ENCODE peak calls at places on chromosomes 4 and X, in seven cellular contexts. F, O, A, P, R, C and U are unnamed samples.

GRCh38 chrX:46665232-46666162 is 91.9 kb downstream of the CHST7 start:
- DNase-seq in F (no peak), O (no peak), A (no peak), P (no peak), R (no peak), C (no peak), U (no peak)

GRCh38 chrX:148271263-148271662 is 229.2 kb upstream of the AFF2 start:
- DNase-seq in F (no peak), O (no peak), A (no peak), P (no peak), R (no peak), C (no peak), U (no peak)

GRCh38 chrX:154603438-154604430 is 15.3 kb downstream of the CTAG1B start:
- DNase-seq in F (no peak), O (no peak), A (no peak), P (peak; percentile 42), R (no peak), C (no peak), U (no peak)

GRCh38 chrX:30570505-30570904 is 7.1 kb downstream of the TASL start:
- DNase-seq in F (peak; percentile 18), O (peak; percentile 2), A (no peak), P (peak; percentile 2), R (peak; percentile 15), C (no peak), U (no peak)

GRCh38 chr4:17475481-17475880 is 36.4 kb downstream of the QDPR start:
- DNase-seq in F (no peak), O (no peak), A (no peak), P (no peak), R (peak; percentile 49), C (no peak), U (no peak)

GRCh38 chr4:84632092-84632491 is 49.2 kb downstream of the CDS1 start:
- DNase-seq in F (no peak), O (no peak), A (no peak), P (no peak), R (no peak), C (no peak), U (no peak)

GRCh38 chrX:23737413-23737812 is 5.7 kb downstream of the ACOT9 start:
- DNase-seq in F (no peak), O (no peak), A (no peak), P (no peak), R (no peak), C (no peak), U (no peak)

GRCh38 chr4:62271107-62271506 is 1071.0 kb downstream of the ADGRL3 start:
- DNase-seq in F (no peak), O (no peak), A (no peak), P (no peak), R (no peak), C (no peak), U (no peak)

GRCh38 chr4:179989975-179990374 is 2253.2 kb upstream of the TENM3 start:
- DNase-seq in F (no peak), O (no peak), A (peak; percentile 85), P (no peak), R (no peak), C (no peak), U (no peak)

GRCh38 chrX:150683536-150684146 is 9.6 kb upstream of the MTMR1 start:
- DNase-seq in F (peak; percentile 26), O (peak; percentile 26), A (no peak), P (peak; percentile 12), R (peak; percentile 43), C (no peak), U (peak; percentile 52)

GRCh38 chr4:152501846-152502536 is 33.9 kb downstream of the FBXW7 start:
- DNase-seq in F (no peak), O (no peak), A (no peak), P (no peak), R (no peak), C (no peak), U (no peak)

GRCh38 chrX:15820106-15821073 is 30.1 kb downstream of the ZRSR2 start:
- DNase-seq in F (no peak), O (no peak), A (no peak), P (no peak), R (no peak), C (no peak), U (no peak)

GRCh38 chr4:6548201-6548881 is 26.6 kb upstream of the MAN2B2 start:
- DNase-seq in F (peak; percentile 51), O (peak; percentile 22), A (no peak), P (peak; percentile 46), R (peak; percentile 78), C (peak; percentile 66), U (peak; percentile 87)

GRCh38 chrX:74534569-74535038 is 79.8 kb downstream of the RLIM start:
- DNase-seq in F (no peak), O (no peak), A (peak; percentile 36), P (no peak), R (no peak), C (no peak), U (no peak)

DNA sequence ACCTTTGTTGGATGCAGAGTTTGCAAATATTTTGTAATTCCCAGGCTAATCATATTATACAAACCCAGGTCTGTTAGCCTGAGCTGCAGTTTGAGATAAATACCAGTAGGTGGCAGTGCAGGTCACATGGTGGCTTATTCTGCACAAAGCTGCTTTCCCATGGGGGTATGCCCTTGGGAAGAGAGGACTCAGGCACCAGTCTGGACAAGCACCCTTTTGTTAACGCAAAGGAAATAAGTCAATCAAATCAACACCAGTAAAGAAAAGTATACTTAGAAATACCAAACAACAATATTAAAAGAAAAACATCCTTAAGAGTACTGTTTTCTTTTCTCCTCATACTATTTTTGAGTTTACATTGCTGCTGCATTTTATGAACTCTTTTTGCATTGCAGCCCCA is 389.0 kb upstream of the ZFP42 start:
- DNase-seq in F (peak; percentile 60), O (peak; percentile 50), A (no peak), P (peak; percentile 54), R (peak; percentile 67), C (peak; percentile 56), U (peak; percentile 16)
- TF ChIP-seq JUND in F (no peak), O (no peak), A (no peak), P (no peak), R (no peak), C (no peak), U (no peak)

DNA sequence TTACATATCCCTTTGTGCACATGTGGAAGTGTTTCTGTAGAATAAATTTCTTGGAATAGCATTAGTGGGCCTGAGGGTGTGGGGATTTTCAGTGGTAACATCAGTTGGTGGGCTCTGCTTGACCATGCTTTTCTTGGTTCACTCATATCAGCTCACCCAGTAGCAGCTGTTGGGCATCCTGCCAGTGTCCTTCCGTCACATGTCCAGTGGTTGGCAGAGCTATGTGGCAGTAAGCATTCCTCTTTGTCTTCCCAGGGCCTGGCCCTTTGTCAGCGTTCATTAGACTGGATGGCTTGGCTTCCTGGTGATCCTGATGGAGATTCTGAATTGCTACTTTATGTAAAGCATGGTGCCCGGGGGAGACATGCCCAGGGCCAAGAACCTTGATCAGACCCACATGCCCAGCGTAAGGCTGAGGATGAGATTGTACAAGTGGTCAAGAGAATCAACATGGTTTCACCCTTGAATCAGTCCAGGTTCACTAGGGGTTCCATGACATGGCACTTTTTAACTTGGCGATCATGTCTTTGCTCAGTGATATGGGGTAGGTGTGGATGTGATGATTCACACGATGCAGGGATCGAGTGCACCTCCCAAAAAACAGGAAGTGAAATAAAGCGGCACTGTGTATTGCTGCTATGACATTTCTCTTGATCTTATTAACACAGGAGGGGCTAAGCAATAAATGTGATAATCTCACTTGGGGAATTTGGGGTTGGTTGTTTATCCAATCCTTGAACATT is 72.1 kb upstream of the IGFBP7 start:
- DNase-seq in F (no peak), O (no peak), A (no peak), P (no peak), R (peak; percentile 61), C (no peak), U (no peak)
- TF ChIP-seq JUND in F (no peak), O (no peak), A (no peak), P (no peak), R (no peak), C (no peak), U (no peak)

GRCh38 chr4:88535090-88535755 is 11.6 kb upstream of the PYURF start:
- DNase-seq in F (no peak), O (no peak), A (no peak), P (no peak), R (no peak), C (no peak), U (no peak)

GRCh38 chr4:88533088-88533790 is 9.7 kb upstream of the PYURF start:
- DNase-seq in F (no peak), O (no peak), A (no peak), P (no peak), R (no peak), C (no peak), U (no peak)

GRCh38 chr4:88531549-88531948 is 8.0 kb upstream of the PYURF start:
- DNase-seq in F (no peak), O (no peak), A (no peak), P (no peak), R (no peak), C (no peak), U (no peak)

GRCh38 chr4:88537725-88538124 is 14.1 kb upstream of the PYURF start:
- DNase-seq in F (no peak), O (no peak), A (no peak), P (no peak), R (no peak), C (no peak), U (no peak)

GRCh38 chr4:88533937-88534750 is 10.6 kb upstream of the PYURF start:
- DNase-seq in F (no peak), O (no peak), A (no peak), P (no peak), R (no peak), C (no peak), U (no peak)
- TF ChIP-seq JUND in F (no peak), O (no peak), A (no peak), P (no peak), R (peak; percentile 91), C (no peak), U (no peak)

GRCh38 chrX:130184857-130185256 is 13.1 kb downstream of the RAB33A start:
- DNase-seq in F (no peak), O (no peak), A (no peak), P (no peak), R (no peak), C (no peak), U (no peak)
- TF ChIP-seq JUND in F (no peak), O (no peak), A (no peak), P (no peak), R (no peak), C (no peak), U (no peak)

DNA sequence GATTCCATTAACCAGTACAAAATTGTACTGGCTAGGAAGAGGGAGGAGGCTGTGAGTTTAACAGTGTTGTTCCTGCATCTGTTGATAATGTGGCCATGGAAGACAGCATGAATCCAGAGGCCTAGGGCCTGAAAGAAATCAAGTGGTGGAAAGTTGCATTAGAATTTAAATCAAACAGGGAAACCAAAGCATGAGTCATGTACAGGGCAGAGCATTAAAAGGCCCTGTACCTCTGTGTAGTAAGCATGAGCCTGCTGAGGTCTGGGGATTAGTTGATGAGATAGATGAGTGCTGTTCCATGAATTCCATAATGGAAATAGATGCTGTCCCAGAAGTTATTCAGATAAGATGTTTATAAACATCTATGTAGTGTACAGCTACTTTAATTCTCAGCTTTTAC is 58.3 kb downstream of the MID1IP1 start:
- DNase-seq in F (no peak), O (no peak), A (no peak), P (no peak), R (no peak), C (no peak), U (no peak)
- TF ChIP-seq JUND in F (no peak), O (no peak), A (no peak), P (no peak), R (no peak), C (no peak), U (no peak)

GRCh38 chr4:78653655-78654054 is 102.1 kb downstream of the ANXA3 start:
- DNase-seq in F (peak; percentile 44), O (no peak), A (no peak), P (no peak), R (peak; percentile 38), C (no peak), U (no peak)
- TF ChIP-seq JUND in F (no peak), O (no peak), A (no peak), P (no peak), R (no peak), C (no peak), U (no peak)